ENCODE peak calls at places on chromosomes 1 and 21, in eight cellular contexts. C is mucosa of descending colon, R is fibroblast of mammary gland, V is body of pancreas, G is AG10803, I is cardiac muscle cell, H is fibroblast of pulmonary artery, E is prostate gland. A is an unnamed sample.

GRCh38 chr1:225928186-225929175 is 4.4 kb upstream of the PYCR2 start:
- DNase-seq in C (no peak), R (no peak), V (no peak), G (no peak), I (no peak), H (no peak), E (no peak), A (no peak)

GRCh38 chr1:19087737-19088594 is 122.1 kb downstream of the UBR4 start:
- DNase-seq in C (no peak), R (no peak), V (peak), G (no peak), I (no peak), H (no peak), E (no peak), A (no peak)

GRCh38 chr1:15953294-15953771 is 22.6 kb downstream of the ZBTB17 start:
- DNase-seq in C (no peak), R (peak), V (no peak), G (peak), I (peak), H (peak), E (no peak), A (no peak)

GRCh38 chr1:201903135-201903534 is 14.4 kb downstream of the SHISA4 start:
- DNase-seq in C (no peak), R (peak), V (no peak), G (peak), I (peak), H (peak), E (no peak), A (no peak)

GRCh38 chr1:27601771-27602509 is 2.0 kb downstream of the AHDC1 start:
- DNase-seq in C (peak), R (no peak), V (peak), G (no peak), I (no peak), H (no peak), E (peak), A (no peak)

GRCh38 chr1:172902861-172903381 is 147.8 kb downstream of the TNFSF18 start:
- DNase-seq in C (no peak), R (peak), V (no peak), G (peak), I (no peak), H (peak), E (no peak), A (no peak)

GRCh38 chr1:234976880-234977680 is 151.6 kb downstream of the TOMM20 start:
- DNase-seq in C (no peak), R (no peak), V (no peak), G (no peak), I (no peak), H (no peak), E (no peak), A (no peak)

GRCh38 chr1:53959664-53960250 is 13.6 kb downstream of the LRRC42 start:
- DNase-seq in C (no peak), R (no peak), V (no peak), G (peak), I (peak), H (peak), E (no peak), A (no peak)

GRCh38 chr1:81670286-81670685 is 130.4 kb upstream of the ADGRL2 start:
- DNase-seq in C (peak), R (peak), V (peak), G (peak), I (peak), H (peak), E (peak), A (peak)

GRCh38 chr1:109761227-109762038 is 2.3 kb downstream of the EPS8L3 start:
- DNase-seq in C (peak), R (no peak), V (peak), G (no peak), I (no peak), H (no peak), E (no peak), A (no peak)

GRCh38 chr1:186782791-186783190 is 46.0 kb upstream of the PLA2G4A start:
- DNase-seq in C (no peak), R (peak), V (no peak), G (no peak), I (peak), H (no peak), E (no peak), A (no peak)

GRCh38 chr1:11898831-11899467 is 27.3 kb downstream of the KIAA2013 start:
- DNase-seq in C (no peak), R (no peak), V (no peak), G (no peak), I (no peak), H (no peak), E (no peak), A (no peak)
- H3K4me3 ChIP-seq in C (no peak), R (no peak), V (no peak), G (no peak), I (no peak), H (no peak), E (no peak), A (no peak)

GRCh38 chr1:46411601-46412341 is 17.7 kb downstream of the FAAH start:
- DNase-seq in C (no peak), R (no peak), V (no peak), G (no peak), I (no peak), H (no peak), E (no peak), A (no peak)
- TF ChIP-seq CTCF in C (no peak), R (peak), V (no peak), G (no peak), I (peak), H (peak), E (no peak), A (peak)

GRCh38 chr1:77624102-77624501 is 58.4 kb downstream of the ZZZ3 start:
- DNase-seq in C (no peak), R (no peak), V (no peak), G (no peak), I (no peak), H (no peak), E (no peak), A (no peak)

GRCh38 chr1:77631751-77632150 is 50.7 kb downstream of the ZZZ3 start:
- DNase-seq in C (no peak), R (no peak), V (no peak), G (no peak), I (no peak), H (no peak), E (no peak), A (no peak)

GRCh38 chr1:77625250-77625649 is 57.2 kb downstream of the ZZZ3 start:
- DNase-seq in C (no peak), R (no peak), V (no peak), G (no peak), I (no peak), H (no peak), E (no peak), A (no peak)

GRCh38 chr1:77631302-77631701 is 51.2 kb downstream of the ZZZ3 start:
- DNase-seq in C (no peak), R (no peak), V (no peak), G (no peak), I (no peak), H (no peak), E (no peak), A (no peak)

GRCh38 chr1:77627965-77628570 is 54.4 kb downstream of the ZZZ3 start:
- DNase-seq in C (no peak), R (no peak), V (no peak), G (no peak), I (no peak), H (no peak), E (no peak), A (no peak)
- H3K4me3 ChIP-seq in C (no peak), R (no peak), V (no peak), G (no peak), I (no peak), H (no peak), E (no peak), A (no peak)

GRCh38 chr1:200294241-200294640 is 115.6 kb downstream of the ZNF281 start:
- DNase-seq in C (no peak), R (no peak), V (no peak), G (no peak), I (no peak), H (no peak), E (no peak), A (no peak)

GRCh38 chr1:200288226-200288625 is 121.6 kb downstream of the ZNF281 start:
- DNase-seq in C (no peak), R (no peak), V (no peak), G (no peak), I (no peak), H (no peak), E (no peak), A (no peak)

GRCh38 chr1:200292699-200293098 is 117.1 kb downstream of the ZNF281 start:
- DNase-seq in C (no peak), R (no peak), V (no peak), G (no peak), I (no peak), H (no peak), E (no peak), A (no peak)

GRCh38 chr1:200291106-200291505 is 118.7 kb downstream of the ZNF281 start:
- DNase-seq in C (no peak), R (no peak), V (no peak), G (peak), I (no peak), H (no peak), E (no peak), A (no peak)

GRCh38 chr1:200290010-200290685 is 119.7 kb downstream of the ZNF281 start:
- DNase-seq in C (no peak), R (no peak), V (no peak), G (no peak), I (no peak), H (no peak), E (no peak), A (no peak)
- TF ChIP-seq CTCF in C (no peak), R (peak), V (no peak), G (no peak), I (no peak), H (no peak), E (no peak), A (no peak)

GRCh38 chr1:244864253-244865027 is at the start of gene HNRNPU:
- DNase-seq in C (peak), R (peak), V (peak), G (peak), I (peak), H (peak), E (peak), A (peak)
- H3K4me3 ChIP-seq in C (peak), R (peak), V (peak), G (peak), I (peak), H (peak), E (peak), A (peak)

DNA sequence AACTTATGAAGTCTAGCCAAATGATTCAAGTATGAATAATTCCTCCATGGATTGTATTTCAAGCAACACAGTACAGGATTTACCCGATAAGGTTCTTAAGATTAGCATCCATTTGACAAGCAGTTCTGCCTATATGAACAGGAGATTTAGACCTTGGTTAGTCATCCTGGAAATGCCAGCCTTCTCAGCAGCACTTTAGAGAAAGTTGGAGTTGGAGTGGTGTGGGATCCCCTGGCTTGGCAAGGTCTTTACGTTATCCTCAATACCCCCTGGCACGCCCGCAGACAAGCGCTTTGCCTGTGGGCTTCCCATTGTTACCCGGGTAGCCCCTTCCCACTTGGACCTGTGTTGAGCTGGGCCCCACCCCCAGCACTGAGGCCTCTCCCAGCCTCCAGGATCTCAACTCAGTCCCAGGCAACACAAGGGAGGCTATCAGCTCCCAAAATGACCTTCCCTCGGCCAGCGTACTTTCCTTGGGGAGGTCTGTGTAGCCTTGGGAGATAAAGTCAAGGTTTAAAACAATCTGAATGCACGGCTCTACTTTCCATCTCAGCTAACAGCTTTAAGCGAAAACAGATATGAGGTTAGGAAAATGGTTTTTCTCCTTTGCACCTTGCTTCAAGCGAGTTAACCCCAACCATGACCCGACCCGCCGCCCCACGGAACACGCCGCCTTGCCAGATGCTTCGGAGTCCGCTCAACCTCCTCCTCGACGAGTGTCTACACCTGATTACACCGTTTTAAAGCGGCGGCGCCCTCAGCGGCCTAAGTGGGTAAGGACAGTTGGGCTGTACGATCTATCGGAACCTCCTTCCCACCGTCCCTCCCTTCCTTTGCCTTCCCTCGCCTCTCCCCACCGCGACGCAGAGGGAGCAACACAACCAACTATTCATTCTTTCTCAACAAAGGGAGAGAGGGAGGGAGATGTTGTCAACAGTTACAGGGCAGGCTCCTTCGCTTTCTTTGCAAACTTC is 1.2 kb downstream of the BCAR3 start:
- DNase-seq in C (peak), R (peak), V (peak), G (peak), I (peak), H (peak), E (peak), A (peak)
- TF ChIP-seq CTCF in C (peak), R (peak), V (peak), G (peak), I (peak), H (peak), E (peak), A (peak)

GRCh38 chr1:241423541-241424479 is 66.8 kb upstream of the RGS7 start:
- DNase-seq in C (peak), R (peak), V (peak), G (peak), I (peak), H (peak), E (no peak), A (no peak)

GRCh38 chr1:241419986-241420385 is 63.0 kb upstream of the RGS7 start:
- DNase-seq in C (no peak), R (no peak), V (no peak), G (peak), I (no peak), H (no peak), E (no peak), A (no peak)

GRCh38 chr1:241424480-241424971 is 67.5 kb upstream of the RGS7 start:
- DNase-seq in C (no peak), R (no peak), V (no peak), G (no peak), I (no peak), H (no peak), E (no peak), A (no peak)
- H3K4me3 ChIP-seq in C (no peak), R (peak), V (peak), G (peak), I (peak), H (peak), E (no peak), A (peak)

GRCh38 chr1:171220551-171221175 is 27.6 kb upstream of the FMO1 start:
- DNase-seq in C (no peak), R (peak), V (no peak), G (no peak), I (peak), H (peak), E (no peak), A (no peak)
- TF ChIP-seq CTCF in C (no peak), R (no peak), V (no peak), G (peak), I (no peak), H (no peak), E (no peak), A (no peak)

GRCh38 chr21:33383056-33383888 is 19.9 kb upstream of the IFNGR2 start:
- DNase-seq in C (peak), R (peak), V (peak), G (peak), I (peak), H (peak), E (peak), A (peak)
- H3K4me3 ChIP-seq in C (no peak), R (peak), V (no peak), G (peak), I (no peak), H (peak), E (no peak), A (no peak)

DNA sequence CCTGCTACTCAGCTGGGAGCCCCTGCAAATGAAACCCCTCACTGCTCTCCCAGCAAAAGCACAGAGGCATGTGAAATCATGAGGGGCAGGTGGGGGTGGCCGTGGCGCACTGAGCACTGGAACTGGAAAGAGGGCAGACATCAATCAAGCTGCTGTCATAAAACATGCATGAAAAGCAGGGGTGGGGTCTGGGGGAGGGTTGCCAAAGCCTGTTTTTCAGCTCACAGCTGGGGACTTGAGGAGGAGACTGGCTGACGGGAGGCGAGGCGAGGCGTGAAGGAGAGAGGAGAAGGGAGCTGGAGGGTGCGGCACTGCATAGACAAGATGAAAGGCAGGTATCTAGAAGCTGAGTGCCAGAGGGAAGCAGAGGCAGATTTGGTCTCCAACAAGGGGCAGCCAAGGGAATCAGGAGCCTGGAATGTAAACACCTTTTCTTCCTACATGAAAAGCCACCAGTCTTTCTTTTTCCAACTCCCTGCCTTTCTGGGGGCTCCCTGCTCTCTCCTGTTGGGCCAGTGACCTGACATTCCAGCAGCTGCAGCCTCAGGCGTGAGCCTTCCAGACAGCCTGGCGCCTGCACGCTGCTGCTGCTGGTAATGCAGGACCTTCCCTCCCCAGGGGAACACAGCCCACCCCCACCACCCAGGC is 87.0 kb downstream of the NMNAT2 start:
- DNase-seq in C (no peak), R (no peak), V (no peak), G (no peak), I (no peak), H (no peak), E (no peak), A (no peak)
- TF ChIP-seq CTCF in C (no peak), R (no peak), V (no peak), G (no peak), I (no peak), H (no peak), E (no peak), A (no peak)

A was measured in HFF-Myc.